ENCODE peak calls at places on chromosomes 2 and 18, in six cellular contexts. R is stomach, N is ovary, Z is breast epithelium, E is spleen, D is tibial nerve. F is an unnamed sample.

GRCh38 chr2:38181802-38182517 is 106.0 kb upstream of the CYP1B1 start:
- DNase-seq in R (no peak), Z (no peak), E (no peak), N (no peak), D (no peak), F (no peak)

GRCh38 chr2:71513721-71514120 is 60.4 kb downstream of the DYSF start:
- DNase-seq in D (no peak), E (no peak), R (no peak), N (no peak), Z (no peak), F (no peak)

GRCh38 chr2:46915281-46915810 is at the start of gene MCFD2:
- DNase-seq in D (no peak), N (no peak), Z (no peak), R (peak), E (peak), F (peak)

GRCh38 chr2:127810156-127810636 is 775 bp downstream of the WDR33 start:
- DNase-seq in N (no peak), E (no peak), R (no peak), Z (no peak), D (no peak), F (no peak)

GRCh38 chr2:205352593-205352992 is 329.7 kb upstream of the NRP2 start:
- DNase-seq in R (no peak), E (no peak), Z (no peak), N (no peak), D (no peak), F (no peak)

GRCh38 chr2:205563646-205564045 is 118.7 kb upstream of the NRP2 start:
- DNase-seq in D (no peak), R (no peak), N (no peak), Z (no peak), E (no peak), F (no peak)

GRCh38 chr2:70946832-70947442 is 11.2 kb downstream of the ATP6V1B1 start:
- DNase-seq in Z (peak), D (peak), E (no peak), N (peak), R (peak), F (peak)

GRCh38 chr2:74991977-74992376 is 33.5 kb downstream of the POLE4 start:
- DNase-seq in R (no peak), E (no peak), Z (no peak), N (no peak), D (no peak), F (no peak)

GRCh38 chr2:43175187-43175490 is 51.3 kb downstream of the ZFP36L2 start:
- DNase-seq in D (no peak), N (no peak), R (no peak), Z (no peak), E (no peak), F (no peak)

GRCh38 chr2:135948642-135949355 is 36.6 kb downstream of the DARS1 start:
- DNase-seq in N (no peak), R (no peak), Z (no peak), D (no peak), E (no peak), F (no peak)

GRCh38 chr2:96985181-96985580 is 1.2 kb downstream of the FAM178B start:
- DNase-seq in R (no peak), Z (peak), N (no peak), E (peak), D (no peak), F (no peak)

GRCh38 chr18:45275367-45276113 is 339.7 kb upstream of the SLC14A2 start:
- DNase-seq in R (no peak), E (no peak), D (no peak), N (no peak), Z (no peak), F (no peak)

GRCh38 chr2:60552096-60552850 is 1.2 kb downstream of the BCL11A start:
- DNase-seq in E (peak), N (no peak), D (no peak), R (no peak), Z (no peak), F (peak)

GRCh38 chr2:47687856-47688255 is 95.1 kb upstream of the MSH6 start:
- DNase-seq in R (no peak), D (no peak), Z (no peak), N (no peak), E (no peak), F (no peak)

DNA sequence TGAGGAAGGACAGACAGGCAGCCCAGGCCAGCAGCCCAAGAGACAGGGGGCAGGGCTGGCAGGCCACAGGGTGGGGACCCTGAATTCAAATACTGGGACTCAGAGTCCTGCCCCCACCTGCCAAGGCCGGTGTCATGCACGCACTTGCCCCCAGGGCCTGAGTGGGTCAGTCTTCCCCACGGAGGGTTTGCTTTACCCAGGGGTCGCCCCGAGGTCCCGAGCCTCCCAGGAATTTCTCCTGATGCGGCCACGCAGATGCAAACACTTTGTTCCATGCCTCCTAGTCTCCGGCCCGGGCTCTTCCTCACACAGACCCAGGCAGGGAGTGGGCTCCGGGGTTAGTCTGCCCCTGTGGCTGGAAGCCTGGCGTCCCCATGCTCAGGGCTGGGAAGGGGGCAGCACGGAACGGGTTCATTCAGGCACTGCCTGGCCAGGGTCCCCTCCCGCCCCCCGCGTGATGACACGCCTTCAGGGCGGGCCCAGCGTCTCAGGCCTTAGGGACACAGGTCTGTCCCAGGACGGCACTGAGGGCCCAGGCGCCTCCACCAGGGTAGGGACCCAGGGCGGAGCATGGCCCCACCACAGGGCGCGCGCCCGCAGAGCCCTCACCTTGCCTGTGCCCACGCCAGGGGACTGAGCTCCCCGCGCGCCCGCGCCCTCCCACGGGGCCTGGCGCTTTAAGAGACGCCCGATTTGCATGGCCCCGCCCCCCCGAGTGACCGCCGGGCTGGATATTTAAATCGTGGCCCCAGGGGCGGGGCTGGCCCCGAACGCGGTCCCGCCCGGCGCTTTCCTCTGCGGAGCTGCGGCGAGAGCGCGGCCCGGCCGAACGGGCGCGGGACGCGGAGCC is at the start of gene SNED1:
- DNase-seq in R (peak), N (peak), E (peak), D (peak), Z (peak), F (peak)
- TF ChIP-seq POLR2A in R (no peak), N (peak), E (no peak), D (no peak), Z (peak), F (no peak)

GRCh38 chr2:178404380-178404767 is 46.6 kb downstream of the PRKRA start:
- DNase-seq in D (no peak), Z (peak), N (no peak), E (no peak), R (no peak), F (no peak)
- TF ChIP-seq POLR2A in D (no peak), Z (no peak), N (no peak), E (no peak), R (no peak), F (no peak)

DNA sequence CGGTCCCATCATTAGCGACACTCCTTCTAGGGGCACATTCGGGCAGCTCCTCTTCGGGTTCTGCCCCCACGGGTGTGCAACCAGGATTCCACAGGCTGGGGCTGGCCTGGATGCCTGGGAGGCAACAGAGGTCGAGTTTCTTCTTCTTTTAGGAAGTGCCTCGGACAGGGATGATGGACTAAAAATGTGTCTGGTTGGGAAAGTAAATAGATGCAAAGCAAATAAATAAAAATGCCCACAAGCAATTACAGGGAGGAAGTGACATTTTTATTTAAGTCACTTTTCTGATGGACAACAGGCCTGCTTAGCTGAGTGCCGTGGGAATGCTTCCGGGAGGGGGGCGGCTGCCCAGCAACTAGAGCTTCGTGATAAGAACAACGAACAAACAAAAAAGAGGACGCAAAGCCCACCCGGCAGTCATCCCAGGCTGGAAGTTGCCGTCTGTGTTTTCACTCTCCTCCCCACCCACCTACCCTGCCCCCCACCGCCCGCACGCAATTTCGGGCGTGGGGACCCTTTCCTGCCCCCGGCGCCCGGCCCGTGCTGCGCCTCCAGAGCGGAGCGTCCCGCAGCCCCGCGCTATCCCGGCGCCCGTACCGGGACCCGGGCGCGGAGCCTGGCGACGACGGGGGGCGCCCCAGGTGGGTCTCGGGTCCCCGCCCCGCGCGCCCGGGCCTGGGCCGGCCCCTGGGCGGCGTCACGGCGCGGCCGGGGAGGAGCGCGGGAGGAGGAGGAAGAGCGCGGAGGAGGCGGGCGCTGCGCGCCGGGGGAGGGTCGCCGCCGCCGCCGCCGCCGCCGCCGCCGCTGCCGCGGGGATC is 412 bp upstream of the NCK2 start:
- DNase-seq in D (no peak), R (peak), N (peak), E (peak), Z (no peak), F (peak)
- TF ChIP-seq POLR2A in D (no peak), R (no peak), N (no peak), E (no peak), Z (no peak), F (no peak)

GRCh38 chr2:191844706-191845105 is 2.2 kb downstream of the CAVIN2 start:
- DNase-seq in R (no peak), N (no peak), E (no peak), Z (no peak), D (no peak), F (no peak)
- TF ChIP-seq POLR2A in R (no peak), N (no peak), E (no peak), Z (no peak), D (no peak), F (no peak)

GRCh38 chr2:218881744-218882462 is 1.3 kb downstream of the WNT10A start:
- DNase-seq in D (no peak), Z (no peak), R (no peak), E (peak), N (no peak), F (no peak)

GRCh38 chr2:218884519-218884918 is 3.9 kb downstream of the WNT10A start:
- DNase-seq in D (no peak), Z (no peak), R (no peak), E (no peak), N (no peak), F (no peak)

GRCh38 chr2:218882463-218882821 is 1.8 kb downstream of the WNT10A start:
- DNase-seq in E (no peak), D (no peak), N (no peak), Z (no peak), R (no peak), F (no peak)

GRCh38 chr2:218882866-218883366 is 2.3 kb downstream of the WNT10A start:
- DNase-seq in E (peak), Z (no peak), N (no peak), R (no peak), D (no peak), F (no peak)

DNA sequence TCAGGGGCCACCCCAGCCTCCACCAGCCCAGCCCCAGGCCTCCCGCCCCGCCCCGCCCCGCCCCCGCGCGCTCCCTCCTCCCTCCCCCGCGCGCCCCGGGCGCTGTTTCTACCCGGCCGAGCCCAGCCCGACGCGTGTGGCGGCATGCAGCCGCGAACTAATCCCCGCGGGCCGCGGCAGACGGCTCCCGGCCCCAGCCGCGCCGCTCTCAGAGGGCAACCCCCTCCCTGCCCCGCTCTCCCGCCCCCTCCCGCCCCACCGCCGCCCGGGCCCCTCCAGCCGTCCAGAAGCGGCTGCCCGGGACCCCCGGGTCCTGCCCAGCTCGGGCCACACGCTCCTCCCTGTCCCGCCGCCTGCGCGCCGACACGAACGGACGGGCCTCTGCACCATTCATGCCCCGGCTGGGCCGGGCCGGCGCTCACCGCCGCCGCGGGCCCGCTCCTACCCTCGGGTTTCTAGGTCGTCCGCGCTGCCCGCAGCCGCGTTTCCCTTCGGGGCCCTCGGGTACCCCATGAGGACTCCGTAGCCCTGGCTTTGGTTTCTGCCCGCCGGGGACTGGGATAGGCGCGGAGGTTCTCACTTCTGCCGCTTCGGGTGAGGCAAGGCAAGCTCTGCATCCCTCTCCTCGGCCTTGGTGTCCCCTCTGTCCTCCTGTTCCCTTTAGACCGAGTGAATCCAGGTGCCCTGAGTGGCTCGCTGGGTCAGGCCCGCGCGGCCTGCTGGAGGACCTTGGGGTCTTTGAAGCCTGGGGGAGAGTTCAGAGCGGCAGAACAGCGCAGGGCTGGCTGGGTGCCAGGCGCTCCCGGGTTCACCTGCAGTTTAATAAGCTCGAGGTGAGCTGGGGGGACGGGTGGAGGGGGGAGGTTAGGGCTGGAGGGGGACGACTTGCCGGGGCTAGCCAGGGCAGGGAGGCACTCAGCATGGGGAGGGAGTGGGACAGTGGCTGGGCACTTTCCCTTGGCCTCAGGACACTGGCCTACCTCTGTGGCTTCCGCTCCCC is 3.1 kb downstream of the WNT10A start:
- DNase-seq in Z (no peak), E (peak), N (no peak), D (no peak), R (no peak), F (no peak)
- TF ChIP-seq POLR2A in Z (no peak), E (no peak), N (no peak), D (no peak), R (no peak), F (no peak)